ENCODE peak calls at places on chromosomes 13 and 19, in seven cellular contexts. E, X, D, C, S, Q and W are unnamed samples. For H3K27me3, the result is how much of the 10 kb centered on the place peaks cover.

GRCh38 chr19:10737680-10738079 is 19.8 kb downstream of the DNM2 start:
- DNase-seq in C (no peak), E (no peak), Q (no peak), X (no peak), D (no peak), S (no peak), W (no peak)

GRCh38 chr19:41945135-41945766 is 13.9 kb downstream of the RABAC1 start:
- DNase-seq in D (peak), X (no peak), Q (no peak), E (no peak), S (no peak), C (no peak), W (no peak)

GRCh38 chr13:50187352-50188029 is 172.2 kb downstream of the KCNRG start:
- DNase-seq in D (no peak), Q (peak), E (no peak), X (no peak), S (no peak), C (no peak), W (no peak)

GRCh38 chr19:29483944-29484581 is 41.7 kb upstream of the VSTM2B start:
- DNase-seq in C (no peak), E (no peak), Q (no peak), X (no peak), S (no peak), D (no peak), W (no peak)

GRCh38 chr19:14004619-14005380 is 1.3 kb downstream of the RFX1 start:
- DNase-seq in S (no peak), C (no peak), Q (peak), E (peak), X (no peak), D (peak), W (no peak)

GRCh38 chr13:29935309-29935981 is 85.0 kb upstream of the UBL3 start:
- DNase-seq in D (peak), Q (no peak), C (no peak), X (no peak), E (no peak), S (no peak), W (no peak)

GRCh38 chr13:81406639-81407292 is 1065.8 kb upstream of the SPRY2 start:
- DNase-seq in S (no peak), E (no peak), C (no peak), D (peak), X (no peak), Q (no peak), W (no peak)

GRCh38 chr19:17854061-17854460 is 5.6 kb upstream of the RPL18A start:
- DNase-seq in X (no peak), D (no peak), E (no peak), C (no peak), S (no peak), Q (no peak), W (no peak)

GRCh38 chr19:10501971-10502523 is 1.1 kb downstream of the KEAP1 start:
- DNase-seq in C (no peak), D (no peak), S (peak), Q (peak), X (no peak), E (peak), W (no peak)

GRCh38 chr13:113997845-113998751 is 24.2 kb upstream of the C13orf46 start:
- DNase-seq in C (no peak), D (no peak), Q (no peak), S (peak), E (no peak), X (no peak), W (no peak)

GRCh38 chr19:17605761-17606745 is 50.6 kb downstream of the COLGALT1 start:
- DNase-seq in C (peak), S (peak), Q (peak), X (peak), D (peak), E (peak), W (peak)

GRCh38 chr13:91280806-91281205 is 66.7 kb upstream of the MIR17HG start:
- DNase-seq in X (no peak), C (no peak), Q (no peak), S (no peak), E (peak), D (no peak), W (no peak)

GRCh38 chr13:98941118-98941517 is 36.7 kb downstream of the DOCK9 start:
- DNase-seq in Q (no peak), D (no peak), C (no peak), S (no peak), X (no peak), E (no peak), W (no peak)

GRCh38 chr13:85497652-85498051 is 301.6 kb downstream of the SLITRK6 start:
- DNase-seq in X (no peak), E (no peak), S (no peak), C (no peak), D (no peak), Q (no peak), W (no peak)

GRCh38 chr13:25881136-25881926 is 170.5 kb downstream of the SHISA2 start:
- DNase-seq in Q (no peak), E (no peak), X (no peak), S (no peak), D (no peak), C (no peak), W (no peak)

GRCh38 chr13:112747256-112747655 is 57.4 kb downstream of the ATP11A start:
- DNase-seq in C (no peak), X (no peak), D (no peak), S (no peak), E (no peak), Q (no peak), W (no peak)
- TF ChIP-seq YY1 in C (no peak), X (no peak), D (no peak), S (no peak), E (no peak), Q (no peak), W (no peak)

DNA sequence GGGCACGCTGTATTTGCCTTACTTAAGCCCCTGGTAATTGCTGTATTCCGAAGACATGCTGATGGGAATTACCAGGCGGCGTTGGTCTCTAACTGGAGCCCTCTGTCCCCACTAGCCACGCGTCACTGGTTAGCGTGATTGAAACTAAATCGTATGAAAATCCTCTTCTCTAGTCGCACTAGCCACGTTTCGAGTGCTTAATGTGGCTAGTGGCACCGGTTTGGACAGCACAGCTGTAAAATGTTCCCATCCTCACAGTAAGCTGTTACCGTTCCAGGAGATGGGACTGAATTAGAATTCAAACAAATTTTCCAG is 679 bp downstream of the BRCA2 start:
- DNase-seq in C (no peak), Q (no peak), X (no peak), D (peak), E (no peak), S (no peak), W (no peak)
- H3K9ac ChIP-seq in C (peak), Q (peak), X (peak), D (peak), E (peak), S (peak), W (peak)

GRCh38 chr13:99976502-99977115 is 5.0 kb upstream of the ZIC2 start:
- DNase-seq in C (no peak), E (no peak), D (no peak), Q (no peak), X (no peak), S (no peak), W (no peak)
- H3K27me3 ChIP-seq in C (under half), E (under half), D (under half), Q (under half), X (under half), S (half or more), W (half or more)

GRCh38 chr19:40165362-40165937 is 25.8 kb upstream of the MAP3K10 start:
- DNase-seq in E (peak), S (peak), Q (peak), X (peak), C (peak), D (no peak), W (peak)
- TF ChIP-seq YY1 in E (no peak), S (no peak), Q (no peak), X (no peak), C (no peak), D (peak), W (no peak)

GRCh38 chr19:24054044-24054935 is 32.7 kb upstream of the ZNF254 start:
- DNase-seq in X (peak), C (no peak), E (no peak), Q (peak), S (no peak), D (no peak), W (no peak)
- H3K9ac ChIP-seq in X (no peak), C (no peak), E (no peak), Q (no peak), S (no peak), D (no peak), W (no peak)

DNA sequence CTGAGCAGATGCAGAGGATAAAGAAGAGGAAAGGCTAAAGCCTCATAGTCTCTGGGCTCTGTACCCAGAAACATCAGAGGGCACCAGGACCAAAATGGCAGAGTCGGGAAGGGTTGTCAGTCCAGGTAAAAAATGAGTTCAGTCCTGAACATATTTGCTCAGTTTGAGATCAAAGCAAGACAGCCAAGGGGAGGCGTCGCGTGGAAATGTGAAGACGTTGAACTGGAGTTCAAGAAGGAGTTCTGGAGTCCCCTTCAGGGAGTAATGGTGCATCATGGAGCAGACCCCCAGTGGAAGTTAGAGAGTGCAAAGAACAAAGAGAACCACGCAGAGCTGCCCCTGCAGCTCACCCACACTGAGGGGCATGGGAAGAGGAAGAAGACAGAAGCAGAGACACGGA is 4.8 kb downstream of the COL4A1 start:
- DNase-seq in Q (no peak), E (no peak), D (no peak), C (no peak), S (no peak), X (no peak), W (no peak)
- H3K27me3 ChIP-seq in Q (under half), E (under half), D (under half), C (under half), S (under half), X (half or more), W (under half)

GRCh38 chr19:46299004-46299509 is 2.2 kb downstream of the HIF3A start:
- DNase-seq in C (no peak), S (peak), Q (peak), E (peak), D (no peak), X (peak), W (no peak)
- TF ChIP-seq YY1 in C (no peak), S (no peak), Q (no peak), E (no peak), D (no peak), X (no peak), W (no peak)

DNA sequence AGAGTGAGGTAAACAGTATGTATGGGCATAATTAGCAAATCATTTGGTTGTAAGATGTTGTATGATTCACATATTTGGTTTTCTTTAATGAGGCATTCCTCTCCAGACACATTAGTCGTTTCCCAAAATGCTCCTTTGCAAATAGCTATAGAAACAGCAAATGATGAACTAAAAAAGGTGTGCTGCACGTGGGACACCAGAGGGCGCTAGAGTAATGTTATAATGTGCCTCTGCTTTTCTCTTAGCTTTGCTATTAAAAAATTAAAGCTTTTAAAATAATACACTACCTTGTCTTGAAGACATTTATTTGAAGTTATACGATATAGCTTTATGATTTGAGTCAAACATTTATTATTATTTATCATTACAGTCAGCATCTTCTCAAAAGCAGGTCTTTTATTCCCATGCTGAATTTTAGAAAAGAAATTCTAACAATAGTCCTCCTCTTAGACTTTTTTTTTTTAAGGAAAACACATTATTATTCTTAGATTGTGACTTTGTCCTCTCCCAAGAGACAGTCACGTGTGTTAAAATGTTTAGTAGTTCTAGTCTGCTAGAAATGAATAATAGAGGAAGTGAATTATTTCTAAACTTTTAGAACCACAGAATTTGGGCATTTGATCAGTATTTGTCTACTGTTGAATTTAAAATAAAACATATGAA is 121.6 kb upstream of the FRY start:
- DNase-seq in C (no peak), E (peak), S (peak), Q (peak), X (peak), D (peak), W (peak)
- H3K9ac ChIP-seq in C (no peak), E (no peak), S (no peak), Q (no peak), X (no peak), D (no peak), W (no peak)

DNA sequence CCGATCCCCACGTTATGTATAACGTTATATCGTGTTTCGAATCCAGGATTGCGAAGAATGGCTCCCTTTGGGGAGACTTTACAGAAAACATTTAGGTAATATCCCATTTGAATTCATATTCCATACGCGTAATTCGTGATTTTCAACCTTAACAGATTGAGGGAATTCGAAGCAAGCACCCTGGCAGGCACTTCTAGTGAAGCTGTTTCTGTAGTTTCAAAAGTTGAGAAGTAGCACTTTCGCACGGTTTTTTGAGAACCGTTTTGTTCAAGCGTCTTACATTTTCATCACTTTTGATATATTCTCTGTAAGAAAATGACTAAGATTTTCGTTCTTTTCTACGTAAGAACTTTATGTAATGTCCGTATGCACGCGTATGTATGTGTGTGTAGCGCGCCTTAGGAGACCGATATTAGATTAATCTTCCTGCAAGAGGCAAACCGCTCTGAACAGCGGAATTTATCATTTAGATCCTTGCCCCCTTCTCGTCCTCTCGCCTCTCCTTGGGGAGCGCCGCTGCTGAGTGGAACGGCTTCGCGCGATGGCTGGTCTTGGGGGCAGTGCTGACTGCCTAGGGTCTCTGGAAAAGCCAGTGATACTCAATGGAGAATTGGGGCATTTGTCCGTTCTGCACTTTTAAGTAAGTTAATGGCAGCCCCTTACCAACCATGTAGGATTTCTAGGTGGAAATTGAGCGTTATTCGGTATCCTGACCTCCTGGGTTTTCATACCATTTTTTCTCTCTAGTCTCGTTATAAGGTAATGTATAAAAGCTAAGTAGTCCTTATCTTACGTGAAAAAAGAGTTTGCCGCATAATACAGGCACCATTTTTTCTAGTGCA is 4.8 kb downstream of the MAB21L1 start:
- DNase-seq in D (no peak), X (no peak), E (no peak), C (no peak), S (no peak), Q (no peak), W (no peak)
- H3K27me3 ChIP-seq in D (under half), X (under half), E (under half), C (under half), S (under half), Q (under half), W (half or more)

DNA sequence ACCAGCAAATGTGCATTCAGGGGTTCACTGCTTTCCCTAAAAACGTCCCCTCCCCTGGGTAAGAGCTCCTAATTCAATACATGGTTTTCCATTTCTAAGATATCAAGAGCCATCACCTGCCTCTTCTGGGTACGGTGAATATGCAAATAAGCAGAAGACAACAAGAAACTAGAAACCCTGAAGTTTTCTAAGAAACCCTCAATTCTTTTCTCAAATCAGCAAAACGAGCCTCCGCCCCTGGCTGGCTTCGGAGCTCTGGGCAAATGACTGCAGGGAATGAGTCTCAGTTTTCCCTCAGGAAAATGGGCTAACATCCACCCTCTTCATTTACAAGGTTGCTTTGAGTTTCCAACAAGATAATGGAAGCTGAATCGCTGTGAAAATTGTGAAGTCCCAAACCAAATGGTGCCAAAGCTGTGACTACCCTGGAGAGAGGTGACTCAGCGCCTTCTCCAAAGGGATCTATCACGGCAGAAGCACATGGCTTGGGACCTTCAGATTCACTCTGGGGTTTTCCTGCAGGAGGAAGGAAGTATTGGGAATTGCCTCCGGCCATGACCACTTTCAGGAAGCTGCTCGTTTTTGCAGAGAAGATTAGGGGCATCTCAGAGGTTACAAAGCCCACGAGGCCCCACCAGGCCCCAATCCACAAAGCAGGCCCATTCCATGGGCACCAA is 26.6 kb downstream of the KLF2 start:
- DNase-seq in Q (no peak), X (no peak), S (no peak), C (no peak), E (no peak), D (no peak), W (no peak)
- TF ChIP-seq YY1 in Q (no peak), X (no peak), S (no peak), C (no peak), E (no peak), D (no peak), W (no peak)